ENCODE peak calls at places on chromosomes 11 and 22, in eight cellular contexts. R, W, C, H, B, T, E and D are unnamed samples.

GRCh38 chr11:68380786-68381622 is 68.6 kb downstream of the LRP5 start:
- DNase-seq in R (no peak), W (no peak), C (no peak), H (no peak), B (no peak), T (no peak), E (no peak), D (no peak)

GRCh38 chr11:2303627-2304155 is 1.9 kb downstream of the TSPAN32 start:
- DNase-seq in R (no peak), W (no peak), C (no peak), H (no peak), B (peak), T (no peak), E (peak), D (peak)

GRCh38 chr11:35553831-35554230 is 28.4 kb upstream of the PAMR1 start:
- DNase-seq in R (no peak), W (no peak), C (peak), H (no peak), B (no peak), T (peak), E (no peak), D (no peak)

GRCh38 chr11:116851631-116852030 is 14.2 kb upstream of the APOA1 start:
- DNase-seq in R (no peak), W (peak), C (no peak), H (peak), B (no peak), T (no peak), E (no peak), D (peak)

GRCh38 chr22:24935771-24936483 is 10.6 kb downstream of the LHFPL7 start:
- DNase-seq in R (no peak), W (no peak), C (no peak), H (no peak), B (no peak), T (no peak), E (no peak), D (no peak)

GRCh38 chr11:128473631-128474030 is 113.7 kb downstream of the ETS1 start:
- DNase-seq in R (no peak), W (peak), C (no peak), H (no peak), B (no peak), T (no peak), E (no peak), D (no peak)

GRCh38 chr11:12868315-12869073 is 140.6 kb upstream of the RASSF10 start:
- DNase-seq in R (no peak), W (no peak), C (peak), H (no peak), B (no peak), T (no peak), E (no peak), D (no peak)

GRCh38 chr11:32103941-32104340 is 13.1 kb downstream of the RCN1 start:
- DNase-seq in R (no peak), W (no peak), C (no peak), H (no peak), B (no peak), T (no peak), E (no peak), D (no peak)

GRCh38 chr11:85941380-85941973 is 86.3 kb downstream of the CCDC83 start:
- DNase-seq in R (peak), W (peak), C (peak), H (no peak), B (peak), T (no peak), E (peak), D (no peak)

GRCh38 chr22:29217827-29218757 is 12.4 kb downstream of the EMID1 start:
- DNase-seq in R (no peak), W (no peak), C (no peak), H (no peak), B (no peak), T (no peak), E (no peak), D (no peak)

GRCh38 chr11:32435511-32435946 is at the start of gene WT1:
- DNase-seq in R (no peak), W (no peak), C (peak), H (no peak), B (peak), T (no peak), E (no peak), D (no peak)

GRCh38 chr11:30585892-30586250 is 282 bp downstream of the MPPED2 start:
- DNase-seq in R (no peak), W (no peak), C (no peak), H (no peak), B (peak), T (no peak), E (peak), D (no peak)

GRCh38 chr11:86101941-86102407 is 33.1 kb upstream of the PICALM start:
- DNase-seq in R (no peak), W (no peak), C (peak), H (no peak), B (no peak), T (no peak), E (no peak), D (no peak)

GRCh38 chr22:36386351-36386899 is 1.3 kb downstream of the MYH9 start:
- DNase-seq in R (no peak), W (peak), C (no peak), H (peak), B (no peak), T (no peak), E (peak), D (peak)
- TF ChIP-seq CTCF in R (peak), W (no peak), C (no peak), H (no peak), B (peak), T (peak), E (peak), D (no peak)

GRCh38 chr11:111574373-111575230 is 27.6 kb upstream of the SIK2 start:
- DNase-seq in R (no peak), W (no peak), C (no peak), H (no peak), B (no peak), T (no peak), E (no peak), D (no peak)
- TF ChIP-seq CTCF in R (no peak), W (no peak), C (peak), H (no peak), B (no peak), T (no peak), E (no peak), D (no peak)

DNA sequence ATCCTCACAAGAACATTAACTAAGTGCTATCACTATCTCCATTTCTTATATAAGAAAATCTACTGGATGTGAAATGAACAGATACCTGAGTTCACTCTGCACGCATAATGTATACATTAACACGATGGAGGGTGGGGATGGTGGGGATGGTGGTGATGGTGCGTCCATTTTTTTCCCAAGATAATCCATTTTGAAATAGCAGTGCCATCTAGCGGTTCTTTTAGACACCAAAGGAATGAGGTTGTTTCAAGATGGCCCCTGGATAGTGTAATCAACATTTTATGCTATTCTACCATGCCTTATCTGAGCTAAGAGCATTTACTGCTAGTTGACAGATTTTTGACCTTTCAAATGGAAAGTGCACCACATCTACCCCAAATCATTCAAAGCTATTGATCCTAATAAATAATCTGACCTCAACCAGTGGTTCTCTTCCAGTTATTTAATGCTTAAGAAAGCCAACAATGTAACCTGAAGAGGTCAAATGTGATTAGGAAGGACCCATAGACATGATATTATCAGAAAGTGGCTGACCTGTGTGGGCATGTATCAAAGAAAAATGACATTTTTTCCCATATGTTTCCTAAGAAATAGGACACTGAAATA is 714.7 kb upstream of the TENM4 start:
- DNase-seq in R (peak), W (no peak), C (peak), H (no peak), B (peak), T (no peak), E (peak), D (no peak)
- TF ChIP-seq CTCF in R (peak), W (no peak), C (peak), H (no peak), B (peak), T (peak), E (peak), D (no peak)

DNA sequence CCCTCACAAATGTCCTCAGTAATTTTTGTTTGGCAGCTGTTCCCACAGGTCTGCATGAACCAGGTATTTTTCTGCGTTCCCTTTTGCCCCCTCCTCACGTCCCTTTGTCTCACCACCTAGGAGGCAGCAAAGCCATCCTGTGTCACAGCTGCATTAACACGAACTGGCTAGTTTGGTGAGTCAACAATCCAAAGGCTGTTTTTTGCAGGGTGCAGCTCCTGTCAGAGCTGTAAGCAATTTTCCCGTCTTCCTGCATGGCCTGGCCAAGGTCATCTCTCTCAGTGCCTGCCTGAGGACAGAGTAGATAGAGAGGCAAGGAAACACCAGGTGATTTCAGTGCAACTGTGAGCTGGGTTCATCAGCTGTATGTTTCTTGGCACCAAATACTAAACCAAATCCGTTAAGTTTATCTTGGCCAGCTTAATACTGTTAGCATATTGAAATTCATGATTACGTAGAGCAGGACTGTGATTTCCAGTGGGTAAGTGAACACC is 20.6 kb upstream of the VSIG10L2 start:
- DNase-seq in R (peak), W (no peak), C (peak), H (no peak), B (no peak), T (no peak), E (no peak), D (no peak)
- TF ChIP-seq CTCF in R (peak), W (no peak), C (no peak), H (no peak), B (no peak), T (no peak), E (no peak), D (no peak)

DNA sequence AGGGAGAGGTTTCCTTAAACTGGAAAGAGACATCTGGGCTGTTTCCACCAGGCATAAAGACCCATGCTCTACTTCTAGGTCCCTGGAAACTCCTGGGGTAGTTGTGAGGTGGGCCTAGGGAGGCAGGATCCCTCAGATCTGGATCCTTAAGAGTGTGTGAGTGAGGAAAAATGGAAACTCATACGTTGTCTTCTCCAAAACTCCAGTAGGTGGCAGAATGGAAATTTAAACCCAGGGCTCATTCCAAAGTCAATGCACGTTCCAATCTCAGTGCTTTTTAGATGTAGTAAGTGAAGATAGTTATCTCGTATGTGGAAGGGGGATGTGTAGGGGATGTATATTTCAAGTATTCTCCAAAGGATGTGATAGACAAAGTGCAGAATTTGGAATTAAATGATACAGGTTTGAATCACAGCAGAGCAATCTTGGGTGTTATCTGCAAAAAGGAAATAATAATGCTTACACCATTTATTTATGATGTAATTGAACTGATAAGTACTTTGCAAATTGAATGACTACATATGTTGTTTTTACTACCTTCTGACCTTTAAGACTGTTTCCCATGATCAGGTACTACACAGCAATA is 13.1 kb upstream of the MMP1 start:
- DNase-seq in R (peak), W (no peak), C (peak), H (no peak), B (peak), T (no peak), E (no peak), D (no peak)
- TF ChIP-seq CTCF in R (peak), W (no peak), C (peak), H (no peak), B (peak), T (peak), E (peak), D (no peak)

GRCh38 chr11:65305501-65306268 is 9.0 kb upstream of the CDC42EP2 start:
- DNase-seq in R (peak), W (no peak), C (no peak), H (no peak), B (no peak), T (no peak), E (no peak), D (no peak)
- TF ChIP-seq CTCF in R (peak), W (no peak), C (no peak), H (no peak), B (no peak), T (no peak), E (no peak), D (no peak)

DNA sequence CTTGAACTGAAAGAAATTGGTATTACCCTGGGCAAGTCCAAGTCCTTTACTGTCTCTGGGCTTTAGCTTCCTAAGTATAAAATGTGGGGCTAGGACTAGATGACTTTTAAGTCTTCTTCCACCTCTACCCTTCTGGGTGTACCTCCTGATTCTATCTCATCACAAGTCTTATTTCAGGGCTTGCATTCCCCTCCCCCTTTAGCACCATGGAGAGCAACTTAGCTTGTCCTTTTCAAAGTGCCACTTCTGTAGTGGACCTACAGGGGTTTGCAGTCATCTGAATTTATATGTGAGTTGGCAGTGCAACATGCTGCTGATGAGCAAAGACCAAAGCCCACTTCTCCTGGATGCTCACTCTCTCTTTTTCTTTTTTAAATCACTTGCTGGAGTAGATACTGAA is 184.8 kb downstream of the NELL1 start:
- DNase-seq in R (no peak), W (no peak), C (no peak), H (no peak), B (peak), T (no peak), E (no peak), D (no peak)
- TF ChIP-seq CTCF in R (no peak), W (no peak), C (no peak), H (no peak), B (no peak), T (no peak), E (no peak), D (no peak)

GRCh38 chr11:133929401-133930052 is 27.2 kb downstream of the IGSF9B start:
- DNase-seq in R (no peak), W (no peak), C (no peak), H (no peak), B (no peak), T (no peak), E (no peak), D (no peak)

GRCh38 chr11:133931449-133932060 is 25.2 kb downstream of the IGSF9B start:
- DNase-seq in R (no peak), W (no peak), C (no peak), H (no peak), B (no peak), T (no peak), E (no peak), D (no peak)

GRCh38 chr11:133928628-133929059 is 28.1 kb downstream of the IGSF9B start:
- DNase-seq in R (no peak), W (no peak), C (peak), H (peak), B (no peak), T (no peak), E (peak), D (no peak)

GRCh38 chr11:133930053-133930766 is 26.6 kb downstream of the IGSF9B start:
- DNase-seq in R (no peak), W (no peak), C (no peak), H (no peak), B (no peak), T (no peak), E (no peak), D (no peak)

GRCh38 chr11:133930767-133931448 is 25.9 kb downstream of the IGSF9B start:
- DNase-seq in R (peak), W (no peak), C (peak), H (no peak), B (peak), T (no peak), E (peak), D (no peak)
- TF ChIP-seq CTCF in R (peak), W (no peak), C (peak), H (no peak), B (peak), T (peak), E (peak), D (no peak)